ENCODE peak calls at places on chromosome 7, in four cellular contexts. V, F, B and L are unnamed samples.

GRCh38 chr7:2838873-2839578 is 5.1 kb downstream of the GNA12 start:
- DNase-seq in V (no peak), F (no peak), B (peak), L (peak)

GRCh38 chr7:1933066-1933835 is 263.2 kb downstream of the ELFN1 start:
- DNase-seq in V (no peak), F (no peak), B (no peak), L (no peak)

GRCh38 chr7:129470411-129470810 is 31.9 kb upstream of the SMKR1 start:
- DNase-seq in V (no peak), F (no peak), B (no peak), L (no peak)

GRCh38 chr7:28078036-28078901 is 102.3 kb downstream of the JAZF1 start:
- DNase-seq in V (peak), F (peak), B (peak), L (peak)

GRCh38 chr7:29572543-29572942 is 8.9 kb downstream of the PRR15 start:
- DNase-seq in V (no peak), F (no peak), B (no peak), L (no peak)

GRCh38 chr7:108253275-108254044 is 123.3 kb upstream of the LAMB4 start:
- DNase-seq in V (peak), F (no peak), B (no peak), L (no peak)

GRCh38 chr7:132709971-132710567 is 133.8 kb upstream of the PLXNA4 start:
- DNase-seq in V (peak), F (no peak), B (no peak), L (peak)

GRCh38 chr7:34851431-34851830 is 185.9 kb downstream of the DPY19L1 start:
- DNase-seq in V (no peak), F (no peak), B (no peak), L (no peak)

GRCh38 chr7:106462365-106462859 is 177.6 kb upstream of the NAMPT start:
- DNase-seq in V (peak), F (no peak), B (no peak), L (peak)

GRCh38 chr7:66905689-66906088 is 15.3 kb upstream of the TMEM248 start:
- DNase-seq in V (no peak), F (no peak), B (no peak), L (no peak)

GRCh38 chr7:1815051-1815481 is 145.0 kb downstream of the ELFN1 start:
- DNase-seq in V (no peak), F (no peak), B (no peak), L (no peak)

GRCh38 chr7:30974605-30975256 is 11.0 kb downstream of the GHRHR start:
- DNase-seq in V (peak), F (no peak), B (peak), L (peak)

GRCh38 chr7:106611911-106612310 is 49.0 kb downstream of the CCDC71L start:
- DNase-seq in V (peak), F (no peak), B (no peak), L (no peak)

GRCh38 chr7:105141068-105141467 is 127.1 kb downstream of the KMT2E start:
- DNase-seq in V (peak), F (no peak), B (no peak), L (peak)

GRCh38 chr7:131543298-131543697 is 13.1 kb downstream of the PODXL start:
- DNase-seq in V (no peak), F (no peak), B (no peak), L (no peak)

GRCh38 chr7:7719235-7719634 is 828 bp upstream of the RPA3 start:
- DNase-seq in V (peak), F (no peak), B (peak), L (no peak)

GRCh38 chr7:108284349-108285017 is 154.3 kb upstream of the LAMB4 start:
- DNase-seq in V (no peak), F (no peak), B (no peak), L (no peak)

GRCh38 chr7:142053988-142054387 is 57.5 kb upstream of the MGAM2 start:
- DNase-seq in V (no peak), F (no peak), B (no peak), L (no peak)

GRCh38 chr7:26549281-26549943 is 257.8 kb downstream of the SNX10 start:
- DNase-seq in V (no peak), F (no peak), B (no peak), L (no peak)

GRCh38 chr7:130393799-130394411 is 13.6 kb downstream of the CPA1 start:
- DNase-seq in V (no peak), F (no peak), B (no peak), L (no peak)

GRCh38 chr7:1458676-1459511 is at the start of gene MICALL2:
- DNase-seq in V (peak), F (no peak), B (peak), L (peak)